ENCODE peak calls at places on chromosomes 7 and 10, in five cellular contexts. P, M, F, E and Z are unnamed samples.

GRCh38 chr7:5237286-5237685 is 45.5 kb upstream of the SLC29A4 start:
- DNase-seq in P (no peak), M (no peak), F (no peak), E (no peak), Z (peak)

GRCh38 chr10:6204341-6205191 is 1.8 kb downstream of the PFKFB3 start:
- DNase-seq in P (peak), M (no peak), F (no peak), E (no peak), Z (no peak)

GRCh38 chr7:29352041-29352440 is 157.5 kb downstream of the CHN2 start:
- DNase-seq in P (no peak), M (no peak), F (no peak), E (no peak), Z (peak)

GRCh38 chr7:15397921-15398560 is 163.8 kb downstream of the AGMO start:
- DNase-seq in P (no peak), M (no peak), F (no peak), E (no peak), Z (no peak)

GRCh38 chr7:117012284-117013174 is 59.2 kb downstream of the ST7 start:
- DNase-seq in P (peak), M (peak), F (no peak), E (peak), Z (no peak)

GRCh38 chr7:88244287-88244686 is 24.4 kb upstream of the SRI start:
- DNase-seq in P (no peak), M (no peak), F (no peak), E (no peak), Z (no peak)

GRCh38 chr10:1972406-1972805 is 235.1 kb upstream of the ADARB2 start:
- DNase-seq in P (no peak), M (no peak), F (no peak), E (no peak), Z (no peak)

GRCh38 chr7:2651336-2651735 is 19.6 kb downstream of the TTYH3 start:
- DNase-seq in P (no peak), M (no peak), F (peak), E (peak), Z (peak)

GRCh38 chr10:63766766-63767505 is 245.7 kb downstream of the REEP3 start:
- DNase-seq in P (no peak), M (no peak), F (no peak), E (peak), Z (no peak)

GRCh38 chr7:33757563-33758165 is 147.7 kb upstream of the BMPER start:
- DNase-seq in P (peak), M (no peak), F (peak), E (peak), Z (no peak)

GRCh38 chr10:120586471-120586872 is 129.4 kb downstream of the PLPP4 start:
- DNase-seq in P (no peak), M (no peak), F (no peak), E (no peak), Z (no peak)

GRCh38 chr10:62851449-62851848 is 35.3 kb upstream of the EGR2 start:
- DNase-seq in P (no peak), M (no peak), F (no peak), E (no peak), Z (no peak)

GRCh38 chr7:140509789-140510188 is 30.5 kb upstream of the MKRN1 start:
- DNase-seq in P (no peak), M (no peak), F (no peak), E (no peak), Z (no peak)

GRCh38 chr7:45713669-45714520 is 139.7 kb downstream of the ADCY1 start:
- DNase-seq in P (no peak), M (no peak), F (no peak), E (no peak), Z (peak)

GRCh38 chr7:54932818-54933543 is 85.8 kb upstream of the EGFR start:
- DNase-seq in P (peak), M (no peak), F (no peak), E (peak), Z (no peak)

GRCh38 chr7:1713502-1714484 is 43.7 kb downstream of the ELFN1 start:
- DNase-seq in P (peak), M (no peak), F (no peak), E (peak), Z (no peak)

GRCh38 chr10:103448751-103449150 is 3.4 kb downstream of the CALHM2 start:
- DNase-seq in P (no peak), M (no peak), F (no peak), E (no peak), Z (no peak)

GRCh38 chr10:129706523-129706922 is 239.5 kb downstream of the MGMT start:
- DNase-seq in P (no peak), M (no peak), F (no peak), E (no peak), Z (no peak)

GRCh38 chr7:39650676-39651075 is 27.3 kb downstream of the RALA start:
- DNase-seq in P (no peak), M (no peak), F (no peak), E (no peak), Z (no peak)

GRCh38 chr10:111297351-111297848 is 220.6 kb downstream of the ADRA2A start:
- DNase-seq in P (no peak), M (no peak), F (no peak), E (no peak), Z (no peak)

GRCh38 chr7:122413339-122413738 is 108.8 kb upstream of the FEZF1 start:
- DNase-seq in P (no peak), M (no peak), F (no peak), E (no peak), Z (no peak)

GRCh38 chr10:16886032-16886431 is 68.8 kb upstream of the RSU1 start:
- DNase-seq in P (no peak), M (no peak), F (no peak), E (no peak), Z (no peak)

GRCh38 chr10:92130622-92131270 is 160.1 kb downstream of the CPEB3 start:
- DNase-seq in P (no peak), M (no peak), F (no peak), E (no peak), Z (no peak)

GRCh38 chr10:86870679-86871078 is 86.7 kb downstream of the MMRN2 start:
- DNase-seq in P (no peak), M (no peak), F (no peak), E (no peak), Z (no peak)

GRCh38 chr7:111339006-111339405 is 223.3 kb downstream of the IMMP2L start:
- DNase-seq in P (peak), M (no peak), F (no peak), E (no peak), Z (no peak)

GRCh38 chr7:39616138-39616537 is 7.2 kb upstream of the RALA start:
- DNase-seq in P (no peak), M (no peak), F (no peak), E (no peak), Z (no peak)

GRCh38 chr10:70751991-70752390 is 33.2 kb downstream of the TBATA start:
- DNase-seq in P (no peak), M (no peak), F (no peak), E (no peak), Z (no peak)

GRCh38 chr7:122919643-122920181 is 33.5 kb upstream of the CADPS2 start:
- DNase-seq in P (no peak), M (no peak), F (no peak), E (no peak), Z (no peak)

GRCh38 chr7:43220250-43220649 is 107.8 kb downstream of the HECW1 start:
- DNase-seq in P (no peak), M (no peak), F (no peak), E (no peak), Z (no peak)

GRCh38 chr7:159098795-159099194 is 45.9 kb downstream of the VIPR2 start:
- DNase-seq in P (no peak), M (no peak), F (no peak), E (no peak), Z (no peak)

GRCh38 chr7:114930829-114931655 is 9.1 kb downstream of the MDFIC start:
- DNase-seq in P (no peak), M (no peak), F (no peak), E (no peak), Z (no peak)

GRCh38 chr7:35753761-35754603 is 46.9 kb upstream of the SEPTIN7 start:
- DNase-seq in P (no peak), M (no peak), F (no peak), E (no peak), Z (no peak)

GRCh38 chr10:3692331-3692860 is 92.6 kb downstream of the KLF6 start:
- DNase-seq in P (no peak), M (no peak), F (no peak), E (no peak), Z (no peak)

GRCh38 chr7:15489383-15489782 is 72.4 kb downstream of the AGMO start:
- DNase-seq in P (no peak), M (no peak), F (no peak), E (no peak), Z (no peak)

GRCh38 chr7:53504914-53505313 is 469.5 kb downstream of the POM121L12 start:
- DNase-seq in P (no peak), M (no peak), F (no peak), E (no peak), Z (no peak)

GRCh38 chr7:4093492-4093891 is 588.6 kb upstream of the FOXK1 start:
- DNase-seq in P (no peak), M (no peak), F (no peak), E (no peak), Z (no peak)

GRCh38 chr10:17061418-17061817 is 68.2 kb downstream of the CUBN start:
- DNase-seq in P (no peak), M (no peak), F (no peak), E (no peak), Z (no peak)

GRCh38 chr7:15167912-15168311 is 265.4 kb upstream of the DGKB start:
- DNase-seq in P (no peak), M (no peak), F (no peak), E (no peak), Z (no peak)

GRCh38 chr7:93944673-93945072 is 23.1 kb downstream of the GNG11 start:
- DNase-seq in P (peak), M (no peak), F (no peak), E (no peak), Z (no peak)
- TF ChIP-seq GABPA in P (no peak), M (no peak), F (no peak), E (no peak), Z (no peak)

DNA sequence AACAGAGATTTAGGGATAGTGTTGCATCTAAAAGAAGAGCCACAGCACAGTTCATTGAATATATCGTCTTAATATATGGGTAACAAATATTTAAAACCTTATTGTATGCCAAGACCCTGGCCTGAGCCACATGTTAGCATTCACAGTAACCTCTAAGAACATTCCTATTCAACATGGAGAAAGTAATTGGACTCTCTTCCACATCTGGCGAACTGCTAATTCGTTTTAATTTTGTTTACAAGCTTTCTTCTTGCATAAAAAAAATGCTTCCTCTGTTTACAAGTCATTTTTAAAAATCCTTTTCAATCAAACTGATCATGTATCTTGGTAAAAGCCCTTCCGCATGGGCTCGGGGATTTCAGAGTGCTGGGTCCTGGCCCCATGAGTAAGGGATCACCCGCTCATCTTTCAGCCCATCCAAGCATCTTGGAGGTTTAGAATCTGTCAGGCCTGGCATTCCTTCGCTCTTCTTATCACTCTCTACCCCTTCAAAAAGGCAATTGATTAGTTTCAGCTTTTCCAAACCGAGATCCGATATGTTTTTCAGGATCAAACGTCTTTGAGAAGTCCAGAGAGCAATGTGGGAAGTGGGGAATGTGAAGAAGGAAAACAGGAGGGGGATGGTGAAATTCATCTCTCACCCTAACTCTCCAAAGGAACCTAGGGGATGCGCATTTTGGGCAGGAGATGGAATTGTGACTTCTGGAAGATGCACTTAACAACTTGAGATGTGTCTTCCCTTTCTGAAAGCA is 7.2 kb downstream of the TWIST1 start:
- DNase-seq in P (no peak), M (no peak), F (no peak), E (no peak), Z (no peak)
- TF ChIP-seq REST in P (no peak), M (no peak), F (no peak), E (no peak), Z (no peak)

GRCh38 chr7:99618726-99619125 is 2.0 kb downstream of the ZSCAN25 start:
- DNase-seq in P (no peak), M (no peak), F (no peak), E (no peak), Z (no peak)
- TF ChIP-seq GABPA in P (no peak), M (no peak), F (no peak), E (no peak), Z (no peak)

GRCh38 chr10:93451244-93451947 is 30.7 kb downstream of the MYOF start:
- DNase-seq in P (no peak), M (no peak), F (no peak), E (no peak), Z (no peak)

GRCh38 chr10:93445097-93445960 is 36.8 kb downstream of the MYOF start:
- DNase-seq in P (peak), M (no peak), F (peak), E (peak), Z (no peak)

GRCh38 chr10:93447019-93447418 is 35.1 kb downstream of the MYOF start:
- DNase-seq in P (no peak), M (no peak), F (no peak), E (no peak), Z (no peak)

GRCh38 chr10:93447970-93448369 is 34.2 kb downstream of the MYOF start:
- DNase-seq in P (no peak), M (no peak), F (no peak), E (no peak), Z (no peak)

DNA sequence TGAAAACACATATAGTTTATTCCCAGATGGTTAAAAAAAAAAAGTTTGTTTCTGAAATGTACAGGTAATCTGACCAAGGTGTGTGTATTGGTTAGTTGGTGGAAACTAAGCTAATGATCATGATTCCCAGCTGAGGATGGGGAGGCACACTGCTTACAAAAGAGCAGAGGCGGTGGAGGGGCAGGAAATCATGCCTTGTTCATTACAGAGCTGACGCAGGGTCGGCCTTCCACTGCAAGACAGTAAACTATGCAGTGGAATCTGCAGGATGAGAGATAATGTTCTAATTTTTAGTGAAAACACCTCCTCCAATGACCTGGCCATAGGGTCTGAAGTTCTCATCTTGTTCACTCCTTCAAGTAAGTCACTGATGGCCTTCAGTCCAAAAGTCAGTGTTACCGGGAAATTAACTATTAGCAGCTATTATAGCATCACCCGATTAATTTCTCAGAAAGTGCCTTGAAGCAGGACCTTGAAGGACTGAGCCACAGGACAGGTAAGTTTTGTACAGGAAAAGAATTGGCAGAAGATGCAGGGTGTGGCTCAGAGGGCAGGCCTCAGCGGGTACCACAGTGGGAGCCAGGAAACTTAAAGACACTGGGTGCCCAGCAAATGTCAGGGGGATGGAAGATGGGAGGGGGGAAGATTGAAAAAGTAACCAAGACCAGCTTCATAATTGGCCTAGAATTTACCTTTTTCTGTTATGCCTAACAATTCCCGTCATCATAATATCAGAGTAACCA is 36.0 kb downstream of the MYOF start:
- DNase-seq in P (no peak), M (no peak), F (no peak), E (no peak), Z (no peak)
- TF ChIP-seq REST in P (no peak), M (no peak), F (no peak), E (no peak), Z (no peak)

GRCh38 chr10:89458760-89459159 is 44.4 kb downstream of the IFIT5 start:
- DNase-seq in P (no peak), M (no peak), F (no peak), E (no peak), Z (no peak)
- TF ChIP-seq GABPA in P (no peak), M (no peak), F (no peak), E (no peak), Z (no peak)

DNA sequence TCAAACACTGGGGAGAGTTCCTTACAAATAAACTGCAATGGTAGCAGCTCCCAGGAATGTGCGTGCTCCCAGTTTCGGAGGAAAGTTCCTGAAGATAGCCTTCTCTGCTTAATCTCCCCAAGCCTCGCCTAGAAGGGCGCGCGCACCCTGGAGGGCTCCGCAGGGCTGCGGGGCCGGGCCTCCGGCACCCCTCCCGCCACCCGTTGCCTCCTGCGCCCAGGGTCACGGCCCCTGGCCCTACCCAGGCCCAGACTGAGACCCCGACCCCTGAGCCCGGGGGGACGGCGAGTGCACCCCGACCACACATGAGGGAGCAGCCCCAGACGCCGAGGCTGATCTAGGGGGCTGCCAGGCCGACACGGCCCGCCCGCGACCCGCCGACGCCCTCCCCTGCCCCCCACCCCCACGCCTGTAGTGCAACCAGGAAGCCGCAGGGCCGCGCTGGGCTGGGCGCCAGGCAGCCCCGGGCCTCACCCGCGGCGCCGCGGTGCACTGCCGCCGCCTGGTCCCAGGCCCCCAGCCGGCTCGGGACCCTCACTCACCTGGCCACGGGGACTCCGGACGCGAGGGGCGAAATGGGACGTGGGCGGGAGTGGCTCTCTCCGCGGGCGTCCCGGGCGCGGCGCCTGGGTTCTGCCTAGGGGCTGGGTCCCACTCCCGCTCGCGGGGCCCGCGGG is 398 bp downstream of the ANXA11 start:
- DNase-seq in P (peak), M (no peak), F (peak), E (no peak), Z (no peak)
- TF ChIP-seq REST in P (no peak), M (no peak), F (no peak), E (no peak), Z (no peak)

DNA sequence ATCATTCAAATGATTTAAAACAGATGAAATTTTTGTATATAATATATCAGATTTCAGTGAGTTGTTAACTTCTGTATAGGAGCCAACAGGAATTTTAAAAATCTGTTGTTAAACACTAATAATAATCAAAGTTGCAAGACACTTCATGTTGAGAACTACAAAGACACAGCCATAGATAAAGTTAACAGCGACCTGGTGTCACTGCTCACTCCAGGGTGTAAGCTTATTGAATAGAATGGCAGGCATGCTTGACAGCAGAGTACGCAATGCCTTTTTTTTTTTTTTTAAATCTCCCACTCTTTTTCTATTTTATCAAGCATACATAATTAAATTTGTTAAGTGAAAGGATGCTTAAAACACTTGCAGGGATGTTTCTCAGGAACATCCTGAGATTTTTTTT is 32.0 kb downstream of the PCDH15 start:
- DNase-seq in P (no peak), M (no peak), F (no peak), E (no peak), Z (no peak)
- TF ChIP-seq GABPA in P (no peak), M (no peak), F (no peak), E (no peak), Z (no peak)

DNA sequence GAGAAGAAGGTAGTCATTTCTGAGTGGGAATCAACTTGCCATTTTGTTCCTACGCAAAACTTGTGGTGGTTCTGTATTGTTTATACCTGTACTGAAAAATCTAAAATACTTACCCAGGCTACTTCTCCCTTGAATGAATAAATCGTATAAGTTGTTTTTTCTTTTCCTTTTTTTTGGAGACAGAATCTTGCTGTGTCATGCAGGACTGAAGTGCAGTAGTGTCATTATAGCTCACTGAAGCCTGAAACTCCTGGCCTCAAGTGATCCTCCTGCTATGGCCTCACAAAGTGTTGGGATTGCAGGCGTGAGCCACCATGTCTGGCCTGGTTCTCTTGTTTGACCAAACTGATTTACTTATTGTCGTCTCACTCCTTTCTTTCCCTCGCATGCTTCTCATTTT is 27.9 kb downstream of the LUC7L2 start:
- DNase-seq in P (no peak), M (no peak), F (no peak), E (no peak), Z (no peak)
- TF ChIP-seq REST in P (no peak), M (no peak), F (no peak), E (no peak), Z (no peak)